ENCODE peak calls at places on chromosomes 5 and 9, in four cellular contexts. G is stimulated activated CD8-positive, alpha-beta memory T cell treated with anti-CD3 and anti-CD28 coated beads, Interleukin-12 subunit alpha, Interleukin-12 subunit beta, amount 100 ng/mL, for 4 hours; W is T-helper 2 cell; F is AG04450. A is an unnamed sample.
A peak's percentile ranks its signal among the peaks of the same experiment; 100 is the strongest.

GRCh38 chr9:94921072-94921471 is 194.6 kb downstream of the AOPEP start:
- DNase-seq in F (no peak), W (no peak), G (no peak), A (no peak)

GRCh38 chr5:138330813-138331448 is 673 bp downstream of the CDC25C start:
- DNase-seq in F (no peak), G (no peak), W (no peak), A (no peak)

GRCh38 chr9:71681104-71681707 is 87.1 kb downstream of the CEMIP2 start:
- DNase-seq in G (no peak), W (no peak), F (no peak), A (no peak)

GRCh38 chr9:76369583-76369982 is 24.6 kb downstream of the RFK start:
- DNase-seq in W (no peak), G (no peak), F (peak; percentile 11), A (no peak)

GRCh38 chr9:19922476-19923118 is 133.8 kb upstream of the SLC24A2 start:
- DNase-seq in W (no peak), G (no peak), F (peak; percentile 7), A (peak; percentile 54)

GRCh38 chr5:124262443-124262842 is 484.0 kb downstream of the ZNF608 start:
- DNase-seq in W (no peak), G (no peak), F (no peak), A (no peak)

GRCh38 chr5:177552839-177553455 is 1.4 kb downstream of the FAM193B start:
- DNase-seq in W (no peak), F (no peak), G (no peak), A (no peak)

GRCh38 chr5:95809414-95809960 is 13.0 kb downstream of the GLRX start:
- DNase-seq in F (no peak), W (no peak), G (no peak), A (no peak)

GRCh38 chr9:89473762-89474469 is 24.0 kb downstream of the SEMA4D start:
- DNase-seq in G (no peak), W (no peak), F (peak; percentile 80), A (no peak)

GRCh38 chr5:108953940-108954339 is 206.2 kb downstream of the FER start:
- DNase-seq in W (no peak), G (no peak), F (no peak), A (no peak)

GRCh38 chr9:71760901-71761300 is 7.4 kb downstream of the CEMIP2 start:
- DNase-seq in W (no peak), F (no peak), G (no peak), A (no peak)

GRCh38 chr5:149559712-149560111 is 8.5 kb upstream of the CSNK1A1 start:
- DNase-seq in F (no peak), W (no peak), G (no peak), A (no peak)

GRCh38 chr9:126329476-126330275 is 3.0 kb downstream of the MVB12B start:
- DNase-seq in F (no peak), W (no peak), G (no peak), A (no peak)

GRCh38 chr9:136572003-136572595 is 26.3 kb upstream of the NOTCH1 start:
- DNase-seq in W (no peak), G (no peak), F (peak; percentile 39), A (peak; percentile 97)

GRCh38 chr9:131258186-131258585 is 18.1 kb downstream of the FAM78A start:
- DNase-seq in G (no peak), F (no peak), W (no peak), A (no peak)

GRCh38 chr9:4214506-4214905 is 85.4 kb downstream of the GLIS3 start:
- DNase-seq in G (no peak), W (no peak), F (no peak), A (no peak)

GRCh38 chr5:174091006-174091578 is 45.6 kb downstream of the NSG2 start:
- DNase-seq in W (no peak), G (no peak), F (no peak), A (no peak)

GRCh38 chr9:92947268-92948031 is at the start of gene FGD3:
- DNase-seq in W (no peak), G (no peak), F (no peak), A (no peak)

GRCh38 chr9:22055090-22055489 is 46.0 kb upstream of the CDKN2B start:
- DNase-seq in G (no peak), W (no peak), F (no peak), A (no peak)

GRCh38 chr9:73995836-73996235 is 501.3 kb upstream of the RORB start:
- DNase-seq in W (no peak), F (no peak), G (no peak), A (no peak)

GRCh38 chr9:134487066-134487710 is 154.4 kb upstream of the COL5A1 start:
- DNase-seq in F (no peak), W (no peak), G (no peak), A (no peak)

GRCh38 chr5:122972877-122973276 is 63.6 kb downstream of the PPIC start:
- DNase-seq in W (no peak), F (peak; percentile 4), G (no peak), A (no peak)

GRCh38 chr9:35954942-35955546 is 2.9 kb downstream of the OR2S2 start:
- DNase-seq in W (peak; percentile 16), G (no peak), F (peak; percentile 78), A (peak; percentile 57)

GRCh38 chr5:37234288-37234687 is 14.9 kb downstream of the CPLANE1 start:
- DNase-seq in W (no peak), G (no peak), F (no peak), A (no peak)

GRCh38 chr5:127305486-127305885 is 14.9 kb downstream of the MEGF10 start:
- DNase-seq in W (no peak), G (no peak), F (no peak), A (no peak)

GRCh38 chr9:127186799-127187198 is 64.4 kb upstream of the ANGPTL2 start:
- DNase-seq in W (no peak), F (no peak), G (no peak), A (no peak)

GRCh38 chr9:135256568-135257354 is 169.3 kb downstream of the OLFM1 start:
- DNase-seq in F (no peak), G (no peak), W (no peak), A (no peak)

GRCh38 chr5:64384761-64385160 is 121.1 kb upstream of the RGS7BP start:
- DNase-seq in G (no peak), W (no peak), F (no peak), A (no peak)

GRCh38 chr9:113602126-113603119 is 138.9 kb downstream of the RGS3 start:
- DNase-seq in G (peak; percentile 49), F (no peak), W (peak; percentile 24), A (no peak)

GRCh38 chr9:119963258-119963797 is 594.1 kb upstream of the BRINP1 start:
- DNase-seq in F (no peak), G (no peak), W (no peak), A (peak; percentile 24)

GRCh38 chr5:113106821-113107220 is 130.2 kb downstream of the DCP2 start:
- DNase-seq in W (no peak), G (no peak), F (no peak), A (no peak)

GRCh38 chr5:158484246-158484645 is 615.5 kb downstream of the EBF1 start:
- DNase-seq in F (no peak), W (no peak), G (no peak), A (no peak)

GRCh38 chr5:80798633-80799032 is 143.8 kb upstream of the DHFR start:
- DNase-seq in F (no peak), W (no peak), G (no peak), A (no peak)

A was measured in neuronal stem cell.